ENCODE peak calls at places on chromosomes 3 and 15, in ten cellular contexts. Y is tibial artery; Z is psoas muscle; T is CD4-positive, alpha-beta memory T cell; B is breast epithelium; K is cardiac muscle cell; W is CD8-positive, alpha-beta T cell; C is heart right ventricle; R is tibial nerve; S is uterus. N is an unnamed sample. For H3K4me1, the result is how much of the 10 kb centered on the place peaks cover.

GRCh38 chr15:66997212-66997611 is 68.2 kb upstream of the SMAD3 start:
- DNase-seq in Y (no peak), Z (no peak), T (no peak), B (no peak), K (peak), W (no peak), C (no peak), R (no peak), S (no peak), N (no peak)

GRCh38 chr15:29337156-29337959 is 67.7 kb upstream of the NSMCE3 start:
- DNase-seq in Y (peak), Z (no peak), T (no peak), B (no peak), K (peak), W (no peak), C (no peak), R (no peak), S (no peak), N (no peak)

GRCh38 chr3:153641321-153641720 is 479.3 kb downstream of the RAP2B start:
- DNase-seq in Y (no peak), Z (no peak), T (no peak), B (no peak), K (no peak), W (no peak), C (no peak), R (no peak), S (no peak), N (no peak)

GRCh38 chr3:51982352-51982837 is 940 bp upstream of the ACY1 start:
- DNase-seq in Y (no peak), Z (no peak), T (no peak), B (no peak), K (no peak), W (no peak), C (no peak), R (no peak), S (no peak), N (no peak)

GRCh38 chr3:163891771-163892170 is 1186.5 kb downstream of the SI start:
- DNase-seq in Y (no peak), Z (no peak), T (no peak), B (no peak), K (no peak), W (no peak), C (no peak), R (no peak), S (no peak), N (no peak)

GRCh38 chr3:139774570-139775302 is 97.0 kb upstream of the NMNAT3 start:
- DNase-seq in Y (no peak), Z (peak), T (no peak), B (no peak), K (peak), W (no peak), C (peak), R (no peak), S (no peak), N (peak)

GRCh38 chr3:123342631-123343080 is 106.2 kb downstream of the ADCY5 start:
- DNase-seq in Y (no peak), Z (peak), T (no peak), B (no peak), K (no peak), W (no peak), C (no peak), R (no peak), S (no peak), N (peak)

GRCh38 chr3:142027713-142028112 is 121.6 kb downstream of the TFDP2 start:
- DNase-seq in Y (no peak), Z (no peak), T (peak), B (no peak), K (peak), W (no peak), C (no peak), R (no peak), S (no peak), N (no peak)

GRCh38 chr15:70093481-70094309 is 4.0 kb downstream of the TLE3 start:
- DNase-seq in Y (peak), Z (no peak), T (no peak), B (peak), K (peak), W (no peak), C (no peak), R (no peak), S (no peak), N (peak)

GRCh38 chr15:70196314-70197291 is 98.9 kb upstream of the TLE3 start:
- DNase-seq in Y (peak), Z (peak), T (peak), B (peak), K (peak), W (no peak), C (no peak), R (peak), S (no peak), N (no peak)

GRCh38 chr3:70982700-70983140 is 600.8 kb downstream of the FOXP1 start:
- DNase-seq in Y (peak), Z (peak), T (peak), B (peak), K (peak), W (no peak), C (peak), R (peak), S (peak), N (peak)

GRCh38 chr3:70979983-70980645 is 603.4 kb downstream of the FOXP1 start:
- DNase-seq in Y (no peak), Z (no peak), T (no peak), B (no peak), K (no peak), W (no peak), C (no peak), R (no peak), S (no peak), N (no peak)

GRCh38 chr3:70981252-70981933 is 602.1 kb downstream of the FOXP1 start:
- DNase-seq in Y (no peak), Z (no peak), T (no peak), B (no peak), K (no peak), W (no peak), C (peak), R (no peak), S (no peak), N (no peak)

GRCh38 chr3:70982274-70982673 is 601.3 kb downstream of the FOXP1 start:
- DNase-seq in Y (no peak), Z (no peak), T (no peak), B (no peak), K (peak), W (no peak), C (no peak), R (no peak), S (no peak), N (no peak)

GRCh38 chr3:70980646-70981031 is 602.9 kb downstream of the FOXP1 start:
- DNase-seq in Y (no peak), Z (no peak), T (no peak), B (no peak), K (no peak), W (no peak), C (no peak), R (no peak), S (no peak), N (no peak)
- H3K4me1 ChIP-seq in Y (under half), Z (under half), T (under half), B (under half), K (under half), W (under half), C (under half), R (under half), S (under half), N (under half)

DNA sequence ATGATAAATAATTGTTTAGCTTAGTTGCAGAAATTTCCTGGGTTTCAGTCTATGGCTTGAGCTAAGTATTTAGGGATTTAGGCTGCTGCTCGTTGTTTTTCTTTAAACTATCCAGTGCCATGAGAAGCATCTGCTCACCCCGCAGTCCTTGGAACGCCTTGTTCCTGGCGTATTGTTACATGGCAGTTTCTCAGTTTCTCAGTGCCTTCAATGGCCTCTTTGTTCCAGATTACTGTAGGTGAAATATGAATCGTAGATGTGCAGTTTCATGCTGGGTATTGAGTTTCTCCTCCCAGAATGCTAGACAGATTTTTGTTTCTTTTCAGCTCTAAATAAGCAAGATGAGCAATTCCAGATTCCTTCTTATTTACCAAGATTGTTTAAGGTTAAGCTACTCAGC is 269.5 kb upstream of the GBE1 start:
- DNase-seq in Y (no peak), Z (no peak), T (no peak), B (no peak), K (no peak), W (no peak), C (no peak), R (no peak), S (no peak), N (no peak)
- H3K4me3 ChIP-seq in Y (no peak), Z (peak), T (no peak), B (no peak), K (no peak), W (no peak), C (no peak), R (no peak), S (no peak), N (no peak)

GRCh38 chr3:46952813-46953212 is 23.7 kb downstream of the CCDC12 start:
- DNase-seq in Y (no peak), Z (no peak), T (no peak), B (no peak), K (no peak), W (no peak), C (no peak), R (no peak), S (no peak), N (no peak)
- H3K4me1 ChIP-seq in Y (under half), Z (half or more), T (half or more), B (under half), K (under half), W (half or more), C (under half), R (under half), S (under half), N (under half)

GRCh38 chr3:21715662-21716061 is 35.3 kb downstream of the ZNF385D start:
- DNase-seq in Y (no peak), Z (no peak), T (no peak), B (no peak), K (no peak), W (no peak), C (no peak), R (no peak), S (no peak), N (no peak)

GRCh38 chr3:21718161-21718765 is 32.7 kb downstream of the ZNF385D start:
- DNase-seq in Y (no peak), Z (no peak), T (no peak), B (no peak), K (peak), W (no peak), C (no peak), R (no peak), S (no peak), N (peak)

GRCh38 chr3:21722301-21722700 is 28.7 kb downstream of the ZNF385D start:
- DNase-seq in Y (no peak), Z (no peak), T (no peak), B (peak), K (no peak), W (no peak), C (no peak), R (no peak), S (no peak), N (no peak)

GRCh38 chr3:21718943-21719591 is 31.9 kb downstream of the ZNF385D start:
- DNase-seq in Y (no peak), Z (no peak), T (no peak), B (no peak), K (no peak), W (no peak), C (no peak), R (no peak), S (no peak), N (no peak)

GRCh38 chr3:21717272-21717671 is 33.7 kb downstream of the ZNF385D start:
- DNase-seq in Y (no peak), Z (no peak), T (no peak), B (no peak), K (no peak), W (no peak), C (no peak), R (no peak), S (no peak), N (no peak)
- H3K4me3 ChIP-seq in Y (no peak), Z (no peak), T (no peak), B (no peak), K (no peak), W (no peak), C (no peak), R (no peak), S (no peak), N (no peak)

GRCh38 chr15:101497484-101498034 is 8.1 kb upstream of the PCSK6 start:
- DNase-seq in Y (no peak), Z (no peak), T (no peak), B (peak), K (no peak), W (no peak), C (no peak), R (no peak), S (no peak), N (peak)

GRCh38 chr15:101498076-101498730 is 8.7 kb upstream of the PCSK6 start:
- DNase-seq in Y (no peak), Z (peak), T (no peak), B (peak), K (no peak), W (no peak), C (no peak), R (no peak), S (no peak), N (no peak)

GRCh38 chr15:101499863-101500713 is 10.6 kb upstream of the PCSK6 start:
- DNase-seq in Y (no peak), Z (peak), T (no peak), B (peak), K (no peak), W (no peak), C (peak), R (no peak), S (no peak), N (no peak)

GRCh38 chr15:101497017-101497416 is 7.5 kb upstream of the PCSK6 start:
- DNase-seq in Y (no peak), Z (no peak), T (no peak), B (no peak), K (no peak), W (no peak), C (no peak), R (no peak), S (no peak), N (peak)

DNA sequence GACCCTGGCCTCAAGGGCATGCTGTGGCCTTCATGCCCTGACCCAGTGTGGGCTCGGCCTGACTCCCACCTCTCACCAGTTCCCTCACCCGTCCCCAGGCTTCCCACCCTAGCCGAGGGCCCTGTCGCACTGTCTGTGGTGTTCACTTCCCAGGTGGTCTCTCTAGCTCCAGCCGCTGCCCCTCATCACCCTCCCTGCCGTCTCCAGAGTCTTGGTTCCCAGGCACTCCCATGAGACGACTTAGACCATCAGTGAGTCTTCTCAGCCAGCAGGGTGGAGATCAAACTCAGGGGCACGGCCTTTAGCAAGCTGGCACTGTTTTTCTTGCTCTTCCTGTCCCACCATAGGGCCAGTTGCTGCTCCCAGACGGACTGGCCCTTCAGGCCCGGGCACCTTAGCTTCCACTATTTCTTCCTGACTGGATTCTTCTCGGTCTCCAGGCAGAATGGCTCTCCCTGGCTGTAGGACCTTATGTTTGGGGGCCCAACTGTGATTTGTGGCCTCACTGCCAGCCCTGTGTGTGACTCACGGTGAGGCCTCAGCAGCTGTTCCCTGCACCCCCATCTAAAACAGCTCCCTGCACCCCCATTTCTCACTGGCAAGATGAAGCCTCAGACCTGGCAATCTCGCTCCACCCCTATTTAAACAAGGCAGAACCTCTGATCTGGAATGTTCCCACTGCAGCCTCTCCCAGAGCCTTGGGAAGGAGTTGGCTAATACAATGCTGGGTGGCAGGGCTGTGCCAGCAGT is 9.4 kb upstream of the PCSK6 start:
- DNase-seq in Y (no peak), Z (peak), T (no peak), B (peak), K (no peak), W (no peak), C (no peak), R (no peak), S (no peak), N (no peak)
- H3K4me1 ChIP-seq in Y (under half), Z (under half), T (under half), B (under half), K (under half), W (under half), C (under half), R (under half), S (under half), N (under half)

DNA sequence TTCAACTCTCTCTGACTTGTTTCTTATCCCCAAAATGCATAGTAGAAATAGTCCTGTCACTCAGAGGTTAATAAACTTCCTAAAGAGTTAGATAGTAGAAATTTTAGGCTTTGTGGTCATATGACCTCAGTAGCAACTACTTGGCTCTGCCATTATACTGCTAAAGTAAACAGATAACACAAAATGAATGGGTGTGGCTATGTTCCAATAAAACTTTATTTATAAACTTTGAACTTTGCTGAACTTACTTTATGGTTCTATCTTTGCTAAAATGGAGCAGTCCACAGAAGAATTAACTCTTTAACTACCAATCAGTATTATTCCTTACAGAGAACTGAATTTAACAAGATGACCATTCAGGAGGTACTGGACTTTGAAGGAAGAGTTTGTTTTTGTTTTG is 393.6 kb upstream of the CDIN1 start:
- DNase-seq in Y (no peak), Z (no peak), T (no peak), B (no peak), K (no peak), W (no peak), C (no peak), R (no peak), S (no peak), N (no peak)
- H3K4me3 ChIP-seq in Y (no peak), Z (no peak), T (no peak), B (no peak), K (no peak), W (no peak), C (no peak), R (no peak), S (no peak), N (no peak)

GRCh38 chr15:68364660-68365035 is 67.3 kb downstream of the ITGA11 start:
- DNase-seq in Y (no peak), Z (no peak), T (no peak), B (no peak), K (no peak), W (no peak), C (no peak), R (no peak), S (no peak), N (no peak)
- H3K4me1 ChIP-seq in Y (half or more), Z (under half), T (under half), B (under half), K (under half), W (under half), C (half or more), R (under half), S (under half), N (half or more)

GRCh38 chr15:73685981-73686380 is 1.8 kb downstream of the CD276 start:
- DNase-seq in Y (no peak), Z (no peak), T (no peak), B (no peak), K (no peak), W (no peak), C (no peak), R (no peak), S (no peak), N (peak)

GRCh38 chr15:73688455-73688854 is 4.3 kb downstream of the CD276 start:
- DNase-seq in Y (no peak), Z (peak), T (no peak), B (no peak), K (peak), W (no peak), C (no peak), R (no peak), S (no peak), N (peak)

GRCh38 chr15:73685561-73685960 is 1.4 kb downstream of the CD276 start:
- DNase-seq in Y (no peak), Z (no peak), T (no peak), B (no peak), K (no peak), W (no peak), C (no peak), R (no peak), S (no peak), N (peak)

GRCh38 chr15:73683624-73684536 is at the start of gene CD276:
- DNase-seq in Y (peak), Z (peak), T (no peak), B (peak), K (peak), W (no peak), C (peak), R (peak), S (peak), N (peak)

DNA sequence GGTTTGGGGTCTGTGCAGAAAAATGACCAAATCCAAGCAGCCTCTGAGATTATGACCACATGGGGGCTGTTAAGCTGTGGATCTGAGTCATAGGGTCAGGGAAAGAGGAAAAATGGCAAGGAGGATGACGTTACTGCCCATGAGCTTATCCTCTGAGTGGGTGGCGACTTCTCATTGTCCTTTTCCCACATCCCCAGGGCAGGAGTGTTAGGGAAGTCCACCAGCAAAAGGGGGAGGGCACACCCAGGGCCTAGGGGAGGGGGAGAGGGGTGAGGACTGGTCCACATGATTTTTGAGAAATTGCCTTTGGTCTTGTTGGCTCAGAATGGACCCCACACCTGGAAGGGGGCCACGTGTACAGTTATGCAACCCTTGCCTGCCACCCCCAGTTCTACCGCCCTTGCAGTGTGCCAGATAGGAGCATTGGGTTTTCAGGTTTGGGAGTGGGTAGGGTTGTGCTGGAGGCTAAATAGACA is 2.6 kb downstream of the CD276 start:
- DNase-seq in Y (peak), Z (no peak), T (no peak), B (no peak), K (peak), W (no peak), C (no peak), R (no peak), S (no peak), N (peak)
- H3K4me3 ChIP-seq in Y (no peak), Z (no peak), T (no peak), B (no peak), K (no peak), W (no peak), C (no peak), R (no peak), S (no peak), N (no peak)

DNA sequence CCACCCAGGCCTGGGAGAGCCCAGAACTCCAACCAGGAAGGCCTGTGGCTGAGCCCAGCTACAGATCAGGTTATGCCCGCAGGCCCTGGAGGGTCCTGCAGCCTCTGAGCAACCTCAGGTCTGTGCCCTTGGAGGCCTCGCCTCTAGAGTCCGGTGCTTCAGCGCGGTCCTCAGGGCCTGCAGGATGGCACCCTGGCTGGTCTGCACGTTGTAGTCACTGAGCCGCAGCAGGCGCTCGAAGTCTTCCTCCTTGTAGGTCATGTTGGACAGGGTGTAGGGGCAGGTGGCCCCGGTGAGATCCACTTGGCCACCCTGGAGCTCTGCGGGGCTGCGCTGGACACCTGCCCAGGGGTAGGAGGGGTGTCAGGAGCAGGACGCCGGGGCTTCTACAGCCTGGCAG is 25.8 kb downstream of the PLA2G4D start:
- DNase-seq in Y (no peak), Z (no peak), T (no peak), B (no peak), K (no peak), W (no peak), C (no peak), R (no peak), S (no peak), N (no peak)
- H3K4me1 ChIP-seq in Y (under half), Z (under half), T (under half), B (under half), K (under half), W (under half), C (under half), R (under half), S (under half), N (under half)

N was measured in ascending aorta.